ENCODE peak calls at places on chromosomes 13 and 19, in six cellular contexts. V, Y, L, T, K and I are unnamed samples.

GRCh38 chr19:39563408-39563807 is 23.4 kb upstream of the EID2 start:
- DNase-seq in V (no peak), Y (no peak), L (peak), T (no peak), K (no peak), I (no peak)

GRCh38 chr13:79593611-79594275 is 112.8 kb downstream of the NDFIP2 start:
- DNase-seq in V (no peak), Y (no peak), L (peak), T (no peak), K (no peak), I (no peak)

GRCh38 chr19:29774126-29774525 is 37.7 kb upstream of the CCNE1 start:
- DNase-seq in V (no peak), Y (no peak), L (no peak), T (no peak), K (no peak), I (no peak)

GRCh38 chr13:76723551-76724232 is 162.5 kb downstream of the KCTD12 start:
- DNase-seq in V (no peak), Y (no peak), L (peak), T (no peak), K (no peak), I (no peak)

GRCh38 chr19:21848706-21849105 is 12.7 kb upstream of the ZNF43 start:
- DNase-seq in V (no peak), Y (no peak), L (peak), T (no peak), K (no peak), I (no peak)

GRCh38 chr19:38663957-38664502 is 16.6 kb downstream of the ACTN4 start:
- DNase-seq in V (no peak), Y (no peak), L (no peak), T (no peak), K (no peak), I (no peak)

GRCh38 chr13:102978168-102978567 is 88.0 kb downstream of the SLC10A2 start:
- DNase-seq in V (no peak), Y (no peak), L (peak), T (no peak), K (no peak), I (no peak)

GRCh38 chr19:7521551-7522071 is 813 bp upstream of the MCOLN1 start:
- DNase-seq in V (no peak), Y (no peak), L (no peak), T (no peak), K (no peak), I (no peak)

GRCh38 chr13:33033361-33033812 is 17.2 kb downstream of the KL start:
- DNase-seq in V (no peak), Y (peak), L (no peak), T (no peak), K (no peak), I (no peak)

GRCh38 chr13:37446503-37446902 is 152.1 kb downstream of the POSTN start:
- DNase-seq in V (no peak), Y (no peak), L (peak), T (no peak), K (no peak), I (no peak)

GRCh38 chr19:12796146-12797071 is 5.1 kb downstream of the JUNB start:
- DNase-seq in V (peak), Y (peak), L (peak), T (no peak), K (peak), I (peak)

GRCh38 chr13:65808061-65808460 is 1422.1 kb downstream of the PCDH9 start:
- DNase-seq in V (no peak), Y (no peak), L (peak), T (no peak), K (no peak), I (no peak)

GRCh38 chr19:34365463-34366401 is 736 bp downstream of the GPI start:
- DNase-seq in V (peak), Y (no peak), L (peak), T (no peak), K (peak), I (no peak)

GRCh38 chr19:7348587-7349230 is at the start of gene ARHGEF18:
- DNase-seq in V (no peak), Y (peak), L (no peak), T (no peak), K (peak), I (no peak)

GRCh38 chr13:74443623-74444022 is 309.4 kb upstream of the KLF12 start:
- DNase-seq in V (no peak), Y (no peak), L (peak), T (no peak), K (no peak), I (no peak)

GRCh38 chr13:45040626-45041025 is 51.3 kb downstream of the GPALPP1 start:
- DNase-seq in V (no peak), Y (no peak), L (no peak), T (no peak), K (no peak), I (no peak)

GRCh38 chr13:81133066-81133465 is 792.1 kb upstream of the SPRY2 start:
- DNase-seq in V (no peak), Y (no peak), L (peak), T (no peak), K (no peak), I (no peak)

GRCh38 chr13:38518328-38518727 is 168.5 kb upstream of the FREM2 start:
- DNase-seq in V (no peak), Y (no peak), L (no peak), T (no peak), K (no peak), I (no peak)

GRCh38 chr19:5978606-5979552 is 939 bp upstream of the RANBP3 start:
- DNase-seq in V (no peak), Y (no peak), L (no peak), T (no peak), K (no peak), I (no peak)

GRCh38 chr13:50596776-50597203 is 246.7 kb downstream of the DLEU7 start:
- DNase-seq in V (no peak), Y (no peak), L (no peak), T (no peak), K (no peak), I (no peak)

GRCh38 chr13:72953391-72953960 is 105.3 kb upstream of the KLF5 start:
- DNase-seq in V (no peak), Y (no peak), L (no peak), T (no peak), K (peak), I (no peak)

GRCh38 chr13:111639994-111640393 is 319.6 kb downstream of the TEX29 start:
- DNase-seq in V (no peak), Y (no peak), L (no peak), T (no peak), K (no peak), I (no peak)

GRCh38 chr13:67416047-67416925 is 186.2 kb upstream of the PCDH9 start:
- DNase-seq in V (no peak), Y (no peak), L (peak), T (no peak), K (peak), I (no peak)

GRCh38 chr13:110882972-110883371 is 31.9 kb downstream of the ANKRD10 start:
- DNase-seq in V (no peak), Y (no peak), L (no peak), T (no peak), K (no peak), I (no peak)

GRCh38 chr19:41910992-41911888 is 17.0 kb downstream of the ERFL start:
- DNase-seq in V (no peak), Y (no peak), L (no peak), T (no peak), K (no peak), I (no peak)

GRCh38 chr13:80249906-80250513 is 90.9 kb downstream of the SPRY2 start:
- DNase-seq in V (no peak), Y (no peak), L (no peak), T (no peak), K (no peak), I (no peak)

GRCh38 chr13:99078014-99078771 is 100.3 kb upstream of the DOCK9 start:
- DNase-seq in V (no peak), Y (no peak), L (no peak), T (no peak), K (no peak), I (no peak)

GRCh38 chr13:80630685-80631121 is 289.8 kb upstream of the SPRY2 start:
- DNase-seq in V (no peak), Y (no peak), L (no peak), T (no peak), K (no peak), I (no peak)